ENCODE peak calls at places on chromosomes 13 and 19, in four cellular contexts. H is IMR-90, W is stomach, U is erythroblast. R is an unnamed sample.

GRCh38 chr19:38817081-38817480 is 4.3 kb upstream of the LGALS4 start:
- DNase-seq in U (no peak), H (no peak), W (no peak), R (no peak)

GRCh38 chr19:22784051-22784450 is at the start of gene ZNF99:
- DNase-seq in W (no peak), U (no peak), H (no peak), R (no peak)

GRCh38 chr13:91369432-91369831 is 21.9 kb downstream of the MIR17HG start:
- DNase-seq in H (peak), W (no peak), U (no peak), R (no peak)

GRCh38 chr19:31013391-31013975 is 335.8 kb downstream of the TSHZ3 start:
- DNase-seq in H (no peak), U (no peak), W (no peak), R (no peak)

GRCh38 chr13:33016414-33017409 is at the start of gene KL:
- DNase-seq in U (no peak), W (peak), H (no peak), R (peak)

GRCh38 chr13:114203536-114203935 is 24.5 kb downstream of the CFAP97D2 start:
- DNase-seq in W (no peak), U (no peak), H (no peak), R (no peak)

GRCh38 chr13:31204592-31204991 is 4.8 kb downstream of the B3GLCT start:
- DNase-seq in U (peak), W (no peak), H (peak), R (no peak)

GRCh38 chr19:12195501-12195860 is 32.6 kb downstream of the ZNF136 start:
- DNase-seq in W (no peak), U (no peak), H (no peak), R (no peak)

GRCh38 chr19:19461671-19462622 is 53.4 kb downstream of the TSSK6 start:
- DNase-seq in W (peak), U (peak), H (no peak), R (no peak)

GRCh38 chr13:109672545-109672944 is 113.8 kb downstream of the IRS2 start:
- DNase-seq in U (no peak), H (peak), W (no peak), R (no peak)

GRCh38 chr13:39783051-39783450 is 127.6 kb downstream of the COG6 start:
- DNase-seq in H (no peak), U (no peak), W (no peak), R (no peak)

GRCh38 chr13:38350114-38350617 is 515 bp downstream of the UFM1 start:
- DNase-seq in W (peak), U (peak), H (peak), R (peak)

GRCh38 chr19:16566702-16567101 is 5.5 kb downstream of the SLC35E1 start:
- DNase-seq in U (no peak), W (no peak), H (no peak), R (no peak)

GRCh38 chr13:88434953-88435352 is 763.8 kb downstream of the SLITRK5 start:
- DNase-seq in W (no peak), H (no peak), U (no peak), R (no peak)

GRCh38 chr13:20387441-20387971 is 138.2 kb downstream of the CRYL1 start:
- DNase-seq in H (peak), W (peak), U (no peak), R (peak)

GRCh38 chr19:13872695-13873389 is 4.1 kb upstream of the NANOS3 start:
- DNase-seq in U (peak), H (no peak), W (no peak), R (no peak)

GRCh38 chr13:27440408-27440807 is 10.0 kb downstream of the MTIF3 start:
- DNase-seq in W (no peak), U (no peak), H (no peak), R (no peak)

GRCh38 chr13:66803013-66803739 is 427.0 kb downstream of the PCDH9 start:
- DNase-seq in H (no peak), W (no peak), U (no peak), R (no peak)

GRCh38 chr19:11306337-11306736 is 10.4 kb downstream of the TSPAN16 start:
- DNase-seq in W (no peak), U (no peak), H (no peak), R (no peak)

GRCh38 chr19:4343056-4343844 is at the start of gene MPND:
- DNase-seq in U (peak), W (peak), H (peak), R (peak)
- TF ChIP-seq POLR2A in U (peak), W (no peak), H (no peak), R (no peak)

GRCh38 chr19:40603719-40604646 is 2.8 kb downstream of the LTBP4 start:
- DNase-seq in W (peak), H (peak), U (peak), R (peak)
- TF ChIP-seq POLR2A in W (no peak), H (no peak), U (peak), R (no peak)

GRCh38 chr19:45717131-45717982 is 13.3 kb downstream of the FBXO46 start:
- DNase-seq in H (peak), W (peak), U (peak), R (peak)
- TF ChIP-seq POLR2A in H (peak), W (peak), U (peak), R (no peak)

GRCh38 chr19:48695743-48696352 is at the start of gene FUT2:
- DNase-seq in U (no peak), W (peak), H (no peak), R (no peak)
- TF ChIP-seq POLR2A in U (no peak), W (peak), H (no peak), R (no peak)

GRCh38 chr19:35890113-35890650 is 10.2 kb downstream of the NFKBID start:
- DNase-seq in U (no peak), H (no peak), W (no peak), R (no peak)
- TF ChIP-seq POLR2A in U (no peak), H (no peak), W (no peak), R (no peak)

DNA sequence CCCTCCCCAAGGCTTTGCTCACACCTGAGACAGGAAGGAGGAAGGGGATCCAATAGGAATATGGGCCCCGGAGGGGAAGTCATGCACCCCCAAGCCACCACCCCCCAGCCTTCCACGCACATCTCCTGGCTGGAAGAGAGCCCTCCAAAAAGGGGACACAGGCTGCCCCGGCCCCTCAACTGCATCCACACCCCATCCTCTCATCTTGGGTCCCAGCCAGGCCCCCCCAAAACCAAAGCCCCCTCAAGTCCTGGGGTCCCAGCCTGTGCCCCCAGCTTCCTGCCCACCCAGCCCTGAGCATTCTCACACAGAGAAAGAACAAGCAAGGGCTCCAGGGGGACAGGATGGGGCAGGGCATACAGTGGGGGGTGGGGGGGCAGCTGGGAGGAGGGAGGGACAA is 12.1 kb downstream of the SMIM24 start:
- DNase-seq in U (no peak), W (no peak), H (no peak), R (no peak)
- TF ChIP-seq POLR2A in U (no peak), W (no peak), H (no peak), R (no peak)

GRCh38 chr13:29964181-29964845 is 113.9 kb upstream of the UBL3 start:
- DNase-seq in H (no peak), U (no peak), W (no peak), R (no peak)

GRCh38 chr13:29969286-29969685 is 118.9 kb upstream of the UBL3 start:
- DNase-seq in W (no peak), U (no peak), H (peak), R (no peak)
- TF ChIP-seq POLR2A in W (no peak), U (no peak), H (no peak), R (no peak)

DNA sequence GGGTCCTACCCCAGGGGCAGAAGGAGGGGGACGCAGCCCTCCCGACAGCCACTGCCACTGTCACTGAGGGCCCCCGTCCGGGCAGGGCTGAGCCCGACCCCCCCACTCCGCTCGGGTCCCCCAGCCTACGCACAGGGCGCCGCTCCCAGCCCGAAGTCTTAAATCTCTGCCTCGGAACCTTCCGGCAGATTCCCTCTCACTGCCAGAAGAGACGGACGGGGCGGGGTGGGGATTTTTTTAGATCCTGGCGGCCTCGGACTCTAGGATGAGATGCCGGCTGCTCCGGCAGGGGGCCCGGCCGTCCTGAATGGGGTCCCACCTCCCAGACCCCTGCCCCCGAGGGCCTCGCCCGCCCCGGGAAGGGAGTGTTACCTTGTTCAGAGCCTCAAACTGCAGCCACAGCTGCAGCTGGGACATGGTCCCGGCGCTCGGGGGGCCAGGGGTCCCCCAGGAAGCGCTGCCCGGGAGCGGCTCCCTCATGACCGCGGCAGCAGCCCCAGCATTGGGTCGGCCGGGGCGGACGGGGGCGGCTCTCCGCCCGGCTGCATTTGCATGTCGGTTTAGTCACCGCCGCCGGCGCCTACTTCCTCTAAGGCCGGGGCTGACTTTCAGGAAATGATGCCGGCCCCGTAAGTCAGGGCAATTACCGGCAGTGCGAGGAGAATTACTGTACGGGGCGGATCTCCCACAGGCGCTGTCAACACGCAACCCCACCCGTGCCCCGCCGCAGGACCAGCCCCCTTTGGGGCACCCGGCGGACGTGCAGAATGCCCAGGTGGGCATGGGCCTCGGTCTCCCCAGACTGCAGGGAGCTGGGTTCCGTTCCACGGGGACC is 28.1 kb downstream of the GPX4 start:
- DNase-seq in U (peak), H (peak), W (peak), R (peak)
- TF ChIP-seq POLR2A in U (no peak), H (peak), W (no peak), R (no peak)

DNA sequence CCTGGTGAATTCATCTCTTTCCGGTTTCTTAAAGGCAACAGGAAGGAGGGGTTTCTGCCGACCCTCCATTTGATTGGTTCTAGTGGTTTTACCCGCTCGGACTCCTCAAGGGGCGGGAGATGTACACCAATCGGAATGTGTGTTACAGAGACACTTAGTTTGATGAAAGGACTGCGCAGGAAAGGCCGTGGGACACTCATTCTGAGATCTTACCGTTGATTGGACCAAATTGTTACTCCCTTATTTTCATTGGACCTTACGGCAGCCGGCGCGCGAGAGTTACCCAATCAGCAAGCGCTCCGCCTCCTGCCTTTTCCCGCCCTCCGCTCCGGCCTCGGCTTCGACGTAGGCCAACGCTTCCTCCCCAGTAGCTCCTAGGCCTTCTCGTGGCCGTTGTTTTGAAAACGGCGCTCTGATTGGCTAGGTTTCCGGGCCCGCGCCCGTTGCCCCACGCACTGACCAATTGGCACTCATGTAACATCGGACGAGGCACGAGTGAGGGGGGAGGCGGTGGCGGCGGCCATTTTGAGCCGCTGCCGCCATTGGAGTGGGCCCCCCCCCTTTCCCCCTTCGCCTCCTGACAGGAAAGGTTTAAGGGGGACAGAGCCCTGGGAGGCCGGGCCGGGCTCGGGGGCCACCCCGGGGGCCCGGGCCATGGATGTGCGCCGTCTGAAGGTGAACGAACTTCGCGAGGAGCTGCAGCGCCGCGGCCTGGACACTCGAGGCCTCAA is at the start of gene HNRNPUL1:
- DNase-seq in W (peak), H (peak), U (peak), R (peak)
- TF ChIP-seq POLR2A in W (no peak), H (no peak), U (peak), R (no peak)